ENCODE peak calls at places on chromosomes 13 and 19, in eight cellular contexts. T is foreskin fibroblast, B is astrocyte, C is neural progenitor cell, M is dorsolateral prefrontal cortex, W is esophagus squamous epithelium, E is uterus, D is fibroblast of mammary gland. P is an unnamed sample.

GRCh38 chr19:29241324-29241723 is 28.4 kb upstream of the UQCRFS1 start:
- DNase-seq in W (no peak), B (no peak), D (no peak), C (no peak), T (no peak), M (no peak), E (no peak), P (no peak)

GRCh38 chr13:98252931-98253470 is 75.9 kb upstream of the RNF113B start:
- DNase-seq in D (peak; percentile 78), M (no peak), W (no peak), C (no peak), B (peak; percentile 85), T (peak; percentile 79), E (no peak), P (no peak)

GRCh38 chr13:98254541-98254940 is 77.5 kb upstream of the RNF113B start:
- DNase-seq in W (no peak), M (no peak), T (peak; percentile 74), C (no peak), E (no peak), B (peak; percentile 57), D (peak; percentile 84), P (no peak)

GRCh38 chr13:109602356-109602755 is 184.0 kb downstream of the IRS2 start:
- DNase-seq in E (no peak), W (no peak), D (peak; percentile 7), C (no peak), M (no peak), B (no peak), T (no peak), P (no peak)

GRCh38 chr19:14507704-14508246 is 10.4 kb downstream of the DNAJB1 start:
- DNase-seq in T (peak; percentile 72), W (no peak), B (peak; percentile 67), M (no peak), D (peak; percentile 49), E (no peak), C (no peak), P (no peak)

GRCh38 chr13:101492251-101492910 is 39.9 kb downstream of the ITGBL1 start:
- DNase-seq in B (peak; percentile 59), M (no peak), T (no peak), C (peak; percentile 34), E (no peak), W (no peak), D (no peak), P (no peak)

GRCh38 chr13:37198629-37199028 is 93.2 kb upstream of the CSNK1A1L start:
- DNase-seq in C (peak; percentile 52), E (no peak), D (no peak), W (no peak), M (no peak), T (no peak), B (no peak), P (no peak)

GRCh38 chr19:3986260-3987041 is 1.2 kb upstream of the EEF2 start:
- DNase-seq in B (peak; percentile 52), T (peak; percentile 64), D (peak; percentile 81), E (no peak), W (no peak), C (peak; percentile 74), M (no peak), P (peak; percentile 79)

GRCh38 chr13:23381877-23382276 is 51.6 kb downstream of the SACS start:
- DNase-seq in T (no peak), B (no peak), M (no peak), D (no peak), E (no peak), C (no peak), W (no peak), P (no peak)

GRCh38 chr19:54133312-54133956 is 4.1 kb upstream of the CNOT3 start:
- DNase-seq in C (peak; percentile 81), T (no peak), M (no peak), W (peak; percentile 71), D (peak; percentile 36), B (peak; percentile 58), E (no peak), P (no peak)

GRCh38 chr13:110396913-110397379 is 89.9 kb downstream of the COL4A2 start:
- DNase-seq in M (no peak), W (no peak), D (peak; percentile 100), T (peak; percentile 100), B (peak; percentile 100), C (no peak), E (peak; percentile 99), P (peak; percentile 18)

GRCh38 chr19:30049844-30050667 is 108.0 kb downstream of the URI1 start:
- DNase-seq in T (no peak), D (no peak), C (no peak), W (no peak), B (no peak), E (no peak), M (no peak), P (no peak)

GRCh38 chr13:50745542-50745941 is 98.0 kb downstream of the DLEU7 start:
- DNase-seq in T (no peak), C (no peak), D (no peak), M (no peak), E (no peak), W (no peak), B (no peak), P (no peak)

GRCh38 chr19:2149980-2150793 is 1.2 kb downstream of the AP3D1 start:
- DNase-seq in E (no peak), B (no peak), W (no peak), D (no peak), M (no peak), C (peak; percentile 42), T (no peak), P (no peak)

GRCh38 chr19:17766543-17767131 is 15.4 kb downstream of the FCHO1 start:
- DNase-seq in C (peak; percentile 93), E (peak; percentile 44), W (no peak), B (peak; percentile 52), M (peak; percentile 81), D (peak; percentile 80), T (peak; percentile 71), P (peak; percentile 61)

GRCh38 chr13:48585456-48585840 is 52.6 kb upstream of the RCBTB2 start:
- DNase-seq in T (no peak), D (peak; percentile 39), C (peak; percentile 68), E (peak; percentile 37), W (no peak), M (peak; percentile 46), B (peak; percentile 77), P (peak; percentile 93)

GRCh38 chr13:48590141-48590863 is 57.4 kb upstream of the RCBTB2 start:
- DNase-seq in C (no peak), T (no peak), M (no peak), W (no peak), D (no peak), B (no peak), E (no peak), P (no peak)

GRCh38 chr13:48591889-48592725 is 59.2 kb upstream of the RCBTB2 start:
- DNase-seq in W (no peak), D (no peak), T (no peak), C (no peak), B (no peak), M (no peak), E (no peak), P (no peak)

GRCh38 chr13:48586591-48587103 is 53.8 kb upstream of the RCBTB2 start:
- DNase-seq in B (peak; percentile 65), C (no peak), E (peak; percentile 39), M (peak; percentile 65), D (peak; percentile 32), W (no peak), T (no peak), P (no peak)

DNA sequence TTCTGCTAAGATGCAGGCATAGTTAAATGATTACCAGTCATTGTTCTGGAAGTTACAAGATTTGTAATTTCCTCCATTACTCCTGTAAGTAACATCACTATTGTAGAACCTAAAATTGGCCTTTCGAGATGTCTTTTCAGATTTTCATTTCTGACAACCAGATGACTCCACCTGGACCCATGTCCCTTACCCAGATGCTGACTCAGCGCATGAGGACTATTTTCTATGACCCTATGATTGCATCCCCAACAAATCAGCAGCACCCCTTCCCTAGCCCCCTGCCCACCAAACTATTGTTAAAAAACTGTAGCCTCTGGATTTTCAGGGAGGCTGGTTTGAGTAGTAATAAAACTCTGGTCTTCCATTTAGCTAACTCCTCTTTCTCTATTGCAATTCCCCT is 55.2 kb upstream of the RCBTB2 start:
- DNase-seq in M (no peak), D (no peak), E (no peak), T (no peak), C (no peak), B (no peak), W (no peak), P (no peak)
- H3K4me3 ChIP-seq in M (no peak overlapping the region), D (no peak overlapping the region), E (no peak overlapping the region), T (no peak overlapping the region), C (no peak overlapping the region), B (no peak overlapping the region), W (no peak overlapping the region), P (no peak overlapping the region)

GRCh38 chr19:58406818-58407657 is 1.4 kb upstream of the ZNF584 start:
- DNase-seq in T (no peak), W (no peak), B (no peak), M (no peak), E (no peak), C (peak; percentile 45), D (peak; percentile 28), P (no peak)
- TF ChIP-seq CTCF in T (peak; percentile 38), W (no peak), B (peak; percentile 20), M (no peak), E (no peak), C (peak; percentile 43), D (peak; percentile 42), P (no peak)

DNA sequence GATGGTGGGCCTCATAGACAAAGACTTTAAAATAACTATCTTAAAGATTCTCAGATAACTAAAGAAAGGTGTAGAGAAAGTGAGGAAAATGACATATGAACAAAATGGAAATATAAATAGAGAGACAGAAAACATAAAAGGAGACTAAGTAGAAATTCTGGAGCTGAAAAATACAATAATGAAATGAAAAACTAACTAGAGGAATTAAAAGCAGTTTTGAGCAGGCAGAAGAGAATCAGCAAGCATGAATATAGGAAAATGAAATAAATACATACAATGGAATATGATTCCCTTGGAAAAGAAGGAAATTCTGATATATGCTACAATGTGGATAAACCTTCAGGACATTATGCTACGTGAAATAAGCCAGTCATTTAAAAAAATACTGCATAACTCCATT is 3.9 kb downstream of the EEF1AKMT1 start:
- DNase-seq in W (no peak), D (no peak), B (no peak), E (no peak), C (no peak), T (no peak), M (no peak), P (no peak)
- H3K4me3 ChIP-seq in W (no peak overlapping the region), D (no peak overlapping the region), B (no peak overlapping the region), E (no peak overlapping the region), C (no peak overlapping the region), T (no peak overlapping the region), M (no peak overlapping the region), P (no peak overlapping the region)

GRCh38 chr19:9961103-9961502 is 24.8 kb upstream of the OLFM2 start:
- DNase-seq in W (no peak), D (no peak), C (no peak), M (no peak), E (no peak), B (no peak), T (no peak), P (no peak)

GRCh38 chr19:9966024-9966423 is 29.7 kb upstream of the OLFM2 start:
- DNase-seq in B (no peak), C (no peak), D (no peak), M (no peak), W (no peak), E (no peak), T (no peak), P (no peak)

GRCh38 chr19:9958451-9958850 is 22.1 kb upstream of the OLFM2 start:
- DNase-seq in B (peak; percentile 93), D (peak; percentile 93), W (no peak), E (no peak), M (no peak), C (no peak), T (peak; percentile 81), P (no peak)

GRCh38 chr19:9966448-9966847 is 30.1 kb upstream of the OLFM2 start:
- DNase-seq in B (no peak), M (no peak), D (no peak), T (no peak), C (peak; percentile 39), E (no peak), W (no peak), P (no peak)

GRCh38 chr19:9962623-9963290 is 26.4 kb upstream of the OLFM2 start:
- DNase-seq in W (no peak), E (no peak), T (no peak), C (no peak), B (no peak), D (no peak), M (no peak), P (no peak)
- TF ChIP-seq CTCF in W (no peak), E (no peak), T (no peak), C (no peak), B (no peak), D (no peak), M (no peak), P (no peak)